ENCODE peak calls at places on chromosomes 3 and 15, in five cellular contexts. B is body of pancreas, Q is thoracic aorta, A is NCI-H748 treated with DMSO at 0.1 percent for 48 hours, C is T-helper 9 cell. V is an unnamed sample.

GRCh38 chr15:42367041-42367440 is 7.7 kb downstream of the CAPN3 start:
- DNase-seq in C (no peak), A (no peak), B (no peak), Q (no peak), V (no peak)

GRCh38 chr3:117144832-117145231 is 435.3 kb downstream of the TUSC7 start:
- DNase-seq in B (no peak), A (no peak), C (no peak), Q (no peak), V (no peak)

GRCh38 chr3:55911256-55911655 is 424.1 kb upstream of the WNT5A start:
- DNase-seq in A (no peak), C (no peak), B (no peak), Q (no peak), V (no peak)

GRCh38 chr15:92268900-92269299 is 124.8 kb upstream of the ST8SIA2 start:
- DNase-seq in C (no peak), Q (no peak), A (no peak), B (no peak), V (no peak)

GRCh38 chr3:190092250-190092649 is 28.4 kb downstream of the P3H2 start:
- DNase-seq in B (no peak), Q (no peak), C (no peak), A (no peak), V (no peak)

GRCh38 chr3:108494862-108495531 is 15.4 kb downstream of the MYH15 start:
- DNase-seq in B (no peak), Q (no peak), C (no peak), A (no peak), V (no peak)

GRCh38 chr15:75182187-75183131 is 19.2 kb upstream of the C15orf39 start:
- DNase-seq in C (no peak), Q (no peak), A (no peak), B (no peak), V (no peak)

GRCh38 chr15:41544650-41545015 is 576 bp upstream of the RPAP1 start:
- DNase-seq in B (peak; percentile 28), A (no peak), Q (no peak), C (no peak), V (no peak)

GRCh38 chr3:122689587-122689986 is 8.9 kb downstream of the PARP14 start:
- DNase-seq in Q (no peak), C (no peak), B (no peak), A (no peak), V (no peak)

GRCh38 chr3:156211583-156211982 is 91.2 kb downstream of the KCNAB1 start:
- DNase-seq in B (no peak), A (no peak), C (no peak), Q (no peak), V (no peak)

GRCh38 chr3:37899101-37899707 is 37.5 kb downstream of the CTDSPL start:
- DNase-seq in C (no peak), Q (no peak), B (no peak), A (no peak), V (no peak)

GRCh38 chr15:100715571-100716455 is 113.4 kb downstream of the ASB7 start:
- DNase-seq in Q (no peak), C (no peak), B (peak; percentile 80), A (no peak), V (no peak)

GRCh38 chr3:134392336-134392983 is 18.2 kb upstream of the AMOTL2 start:
- DNase-seq in A (no peak), C (no peak), Q (peak; percentile 36), B (no peak), V (no peak)

GRCh38 chr15:99955532-99955931 is 222.3 kb upstream of the LYSMD4 start:
- DNase-seq in A (no peak), B (no peak), C (no peak), Q (no peak), V (no peak)

GRCh38 chr3:169699536-169700050 is 36.1 kb upstream of the MECOM start:
- DNase-seq in A (no peak), Q (no peak), C (no peak), B (peak; percentile 52), V (no peak)